ENCODE peak calls at places on chromosomes 11 and 22, in six cellular contexts. V is neuronal stem cell, Y is IMR-90, L is mesenchymal stem cell, U is H1, N is trophoblast cell. S is an unnamed sample.

GRCh38 chr22:36769541-36769940 is 6.4 kb downstream of the IFT27 start:
- DNase-seq in V (no peak), N (no peak), Y (no peak), L (no peak), U (no peak), S (no peak)

GRCh38 chr11:116605543-116605942 is 167.2 kb downstream of the BUD13 start:
- DNase-seq in U (peak), N (peak), Y (peak), V (peak), L (no peak), S (peak)

GRCh38 chr11:126137146-126137545 is 74.3 kb downstream of the RPUSD4 start:
- DNase-seq in Y (no peak), V (no peak), N (peak), L (peak), U (no peak), S (no peak)

GRCh38 chr11:13207270-13207664 is 70.3 kb upstream of the BMAL1 start:
- DNase-seq in L (no peak), N (no peak), V (no peak), Y (no peak), U (no peak), S (no peak)

GRCh38 chr22:20245577-20246367 is 22.3 kb downstream of the RTN4R start:
- DNase-seq in L (no peak), Y (no peak), N (no peak), U (no peak), V (no peak), S (no peak)

GRCh38 chr11:25225078-25225477 is 728.2 kb downstream of the LUZP2 start:
- DNase-seq in L (no peak), Y (no peak), V (no peak), U (no peak), N (no peak), S (no peak)

GRCh38 chr11:60310407-60310998 is 16.6 kb upstream of the MS4A6E start:
- DNase-seq in L (no peak), N (peak), Y (no peak), U (no peak), V (no peak), S (no peak)

GRCh38 chr22:30754971-30755759 is 60.5 kb downstream of the OSBP2 start:
- DNase-seq in V (peak), L (peak), N (peak), Y (peak), U (peak), S (peak)

GRCh38 chr22:38696606-38697005 is 4.1 kb downstream of the JOSD1 start:
- DNase-seq in V (no peak), Y (peak), N (peak), U (no peak), L (peak), S (no peak)

GRCh38 chr11:128692750-128693578 is 908 bp upstream of the FLI1 start:
- DNase-seq in V (no peak), N (peak), U (no peak), Y (no peak), L (peak), S (peak)

GRCh38 chr22:28822930-28823481 is 22.6 kb upstream of the XBP1 start:
- DNase-seq in U (no peak), L (no peak), V (peak), N (no peak), Y (no peak), S (no peak)

GRCh38 chr11:114479331-114479730 is 40.1 kb downstream of the REXO2 start:
- DNase-seq in L (peak), U (no peak), N (no peak), Y (peak), V (no peak), S (no peak)

GRCh38 chr11:62502030-62502730 is 44.4 kb downstream of the AHNAK start:
- DNase-seq in L (no peak), Y (no peak), U (no peak), V (no peak), N (no peak), S (no peak)

GRCh38 chr11:121293276-121293569 is 652 bp downstream of the SC5D start:
- DNase-seq in Y (peak), L (peak), N (no peak), U (no peak), V (no peak), S (no peak)

GRCh38 chr11:29962243-29962642 is 54.6 kb downstream of the KCNA4 start:
- DNase-seq in N (peak), U (peak), Y (no peak), V (no peak), L (no peak), S (peak)

GRCh38 chr22:30943368-30943767 is 25.2 kb downstream of the MORC2 start:
- DNase-seq in Y (no peak), L (no peak), U (no peak), V (no peak), N (no peak), S (no peak)

GRCh38 chr11:63508009-63508408 is 2.1 kb downstream of the LGALS12 start:
- DNase-seq in V (peak), N (no peak), Y (no peak), L (no peak), U (peak), S (peak)

GRCh38 chr22:37827056-37827455 is 3.9 kb downstream of the GALR3 start:
- DNase-seq in N (no peak), L (no peak), Y (no peak), U (no peak), V (no peak), S (no peak)

GRCh38 chr11:102288745-102289083 is 28.6 kb upstream of the BIRC3 start:
- DNase-seq in U (no peak), L (no peak), V (no peak), N (peak), Y (no peak), S (no peak)

GRCh38 chr11:46247090-46247489 is 30.4 kb upstream of the CREB3L1 start:
- DNase-seq in L (no peak), Y (no peak), U (no peak), N (no peak), V (no peak), S (no peak)

GRCh38 chr11:106733518-106734162 is 284.6 kb downstream of the GUCY1A2 start:
- DNase-seq in Y (no peak), U (no peak), L (no peak), N (peak), V (no peak), S (no peak)

GRCh38 chr11:64276653-64277431 is 7.6 kb downstream of the BAD start:
- DNase-seq in Y (no peak), L (no peak), U (no peak), N (peak), V (no peak), S (no peak)

GRCh38 chr11:124193221-124193945 is 10.2 kb downstream of the OR10D3 start:
- DNase-seq in V (no peak), N (no peak), Y (no peak), L (no peak), U (no peak), S (no peak)

GRCh38 chr11:75270896-75271415 is 30.4 kb downstream of the TPBGL start:
- DNase-seq in L (no peak), N (no peak), V (no peak), Y (peak), U (no peak), S (no peak)

GRCh38 chr11:113373306-113373705 is 14.3 kb upstream of the ANKK1 start:
- DNase-seq in U (no peak), L (peak), V (no peak), Y (peak), N (peak), S (no peak)

GRCh38 chr11:28860898-28861297 is 752.7 kb downstream of the METTL15 start:
- DNase-seq in V (no peak), N (no peak), U (no peak), Y (peak), L (peak), S (no peak)

GRCh38 chr11:128232588-128232987 is 354.8 kb downstream of the ETS1 start:
- DNase-seq in V (no peak), L (no peak), U (no peak), N (peak), Y (no peak), S (no peak)

GRCh38 chr22:34804588-34804987 is 261.4 kb upstream of the ISX start:
- DNase-seq in Y (no peak), N (no peak), L (no peak), U (no peak), V (no peak), S (peak)

GRCh38 chr11:85844439-85845051 is 10.6 kb upstream of the CCDC83 start:
- DNase-seq in N (peak), U (no peak), V (no peak), Y (peak), L (no peak), S (no peak)

GRCh38 chr11:122703541-122704272 is 48.2 kb downstream of the UBASH3B start:
- DNase-seq in U (no peak), V (no peak), L (no peak), N (peak), Y (no peak), S (no peak)

DNA sequence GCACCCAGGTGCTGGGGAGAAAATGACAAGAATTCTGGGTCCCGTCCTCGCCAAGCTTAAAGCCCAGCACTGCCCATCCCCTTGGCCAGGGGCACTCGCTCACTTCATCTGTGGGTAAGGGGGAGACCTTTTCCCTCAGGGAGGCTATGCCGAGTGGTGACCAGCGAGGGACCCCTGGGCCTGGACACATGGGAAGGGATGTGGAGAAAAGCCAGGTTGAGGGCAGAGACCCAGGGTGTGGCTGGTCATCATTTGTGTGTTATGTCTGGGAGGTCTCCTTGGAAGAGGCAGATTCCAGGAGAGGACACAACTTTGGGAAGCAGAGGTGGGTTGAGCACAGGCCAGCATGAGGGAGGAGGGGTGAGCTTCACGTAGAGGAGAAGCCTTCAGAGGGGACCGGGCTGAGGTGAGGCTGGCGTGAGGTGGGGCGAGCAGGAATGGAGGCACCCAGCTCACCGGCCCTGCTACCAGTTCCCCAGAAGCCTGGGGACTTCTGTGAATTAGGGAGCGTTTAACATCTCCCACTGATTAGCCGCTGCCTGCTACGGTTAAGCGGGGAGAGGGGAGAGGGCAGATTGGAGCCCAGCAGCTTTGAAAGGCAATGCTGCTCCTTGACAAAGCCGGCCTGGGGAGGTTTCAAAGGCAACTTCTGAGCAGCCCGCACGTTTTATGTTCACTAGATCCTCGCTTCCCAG is 25.8 kb upstream of the NECTIN1 start:
- DNase-seq in V (no peak), N (no peak), L (no peak), U (no peak), Y (no peak), S (no peak)
- H3K14ac ChIP-seq in V (no peak), N (no peak), L (no peak), U (no peak), Y (no peak), S (no peak)

GRCh38 chr11:71352748-71353147 is 95.4 kb downstream of the DHCR7 start:
- DNase-seq in Y (no peak), N (no peak), U (no peak), V (no peak), L (no peak), S (no peak)

GRCh38 chr11:71354394-71355105 is 93.6 kb downstream of the DHCR7 start:
- DNase-seq in U (no peak), Y (no peak), V (no peak), N (no peak), L (no peak), S (no peak)

GRCh38 chr11:71355266-71355665 is 92.9 kb downstream of the DHCR7 start:
- DNase-seq in V (no peak), N (no peak), U (no peak), L (peak), Y (peak), S (no peak)

GRCh38 chr11:71349627-71350026 is 97.2 kb upstream of the SHANK2 start:
- DNase-seq in V (no peak), L (no peak), U (no peak), N (no peak), Y (no peak), S (no peak)

DNA sequence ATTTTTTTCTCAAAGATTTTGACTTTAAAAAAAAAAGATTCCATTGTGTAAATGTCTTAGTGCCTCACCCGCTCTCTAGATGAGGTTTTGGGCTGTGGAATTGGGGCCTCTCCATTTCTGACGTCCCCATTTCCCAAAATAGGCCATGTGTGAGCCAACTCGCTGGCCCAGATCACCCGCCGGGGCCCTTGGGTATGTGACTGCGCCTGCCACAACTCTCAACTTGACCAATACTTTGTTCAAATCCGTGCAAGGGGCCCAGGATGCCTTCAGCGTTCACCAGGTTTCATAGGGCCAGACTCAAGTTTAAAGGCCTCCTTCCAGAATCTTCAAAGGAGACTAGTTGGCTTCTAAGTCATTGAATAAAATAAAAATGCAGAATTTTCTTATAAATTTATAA is 96.0 kb downstream of the DHCR7 start:
- DNase-seq in L (no peak), Y (no peak), N (no peak), U (no peak), V (no peak), S (no peak)
- H3K14ac ChIP-seq in L (no peak), Y (no peak), N (no peak), U (no peak), V (no peak), S (no peak)

GRCh38 chr11:1226981-1227550 is 4.2 kb downstream of the MUC5B start:
- DNase-seq in N (peak), V (no peak), L (no peak), U (no peak), Y (peak), S (peak)
- H3K14ac ChIP-seq in N (no peak), V (no peak), L (no peak), U (no peak), Y (no peak), S (no peak)

DNA sequence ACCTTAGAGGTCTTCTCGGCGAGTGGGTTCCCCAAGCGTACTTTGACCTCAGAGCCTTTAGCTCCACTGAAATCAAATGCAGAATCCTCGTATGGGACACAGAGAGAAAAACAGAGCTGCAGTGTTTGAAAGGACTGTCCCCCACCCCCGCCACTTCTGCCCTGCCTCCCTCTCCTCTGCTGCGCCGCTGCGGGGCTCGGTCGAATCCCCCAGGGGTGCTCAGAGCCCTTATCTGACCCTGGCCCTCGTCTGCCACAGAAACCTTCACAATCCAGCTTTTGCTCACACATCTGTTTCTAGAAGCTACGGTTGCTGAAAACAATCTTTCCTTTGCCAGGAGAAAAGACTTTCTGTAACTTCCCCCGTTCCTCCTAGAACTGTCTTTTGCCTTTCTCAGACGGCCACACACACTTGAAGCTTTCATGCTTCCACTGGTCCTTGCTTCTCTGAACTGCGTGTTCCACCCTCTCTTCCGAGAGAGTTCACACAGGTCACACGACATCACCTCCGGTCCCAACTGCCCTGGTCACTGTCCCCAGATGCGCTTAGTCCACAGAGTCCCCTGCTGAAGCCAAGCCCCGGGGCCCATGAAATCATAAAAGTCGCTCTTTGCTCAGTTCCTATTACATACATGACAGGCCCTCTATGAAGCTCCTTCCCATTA is 3.8 kb downstream of the SMIM35 start:
- DNase-seq in U (no peak), Y (no peak), N (no peak), V (no peak), L (no peak), S (no peak)
- H3K14ac ChIP-seq in U (no peak), Y (no peak), N (no peak), V (no peak), L (no peak), S (peak)

GRCh38 chr11:66881436-66881835 is 24.6 kb downstream of the LRFN4 start:
- DNase-seq in V (no peak), U (no peak), L (no peak), Y (no peak), N (no peak), S (no peak)

GRCh38 chr11:66880484-66881211 is 23.8 kb downstream of the LRFN4 start:
- DNase-seq in N (no peak), V (no peak), Y (peak), U (no peak), L (no peak), S (peak)

GRCh38 chr11:66883021-66883968 is 26.4 kb downstream of the LRFN4 start:
- DNase-seq in N (peak), L (peak), Y (peak), U (no peak), V (peak), S (peak)

GRCh38 chr11:66881927-66882452 is 25.1 kb downstream of the LRFN4 start:
- DNase-seq in Y (no peak), V (no peak), U (no peak), N (no peak), L (no peak), S (no peak)

GRCh38 chr11:66882540-66882939 is 25.7 kb downstream of the LRFN4 start:
- DNase-seq in L (no peak), N (no peak), Y (no peak), V (no peak), U (no peak), S (no peak)
- H3K14ac ChIP-seq in L (no peak), N (no peak), Y (no peak), V (peak), U (no peak), S (no peak)

GRCh38 chr11:43823316-43823715 is 57.3 kb upstream of the ALKBH3 start:
- DNase-seq in U (no peak), L (no peak), Y (no peak), V (no peak), N (peak), S (no peak)

GRCh38 chr11:43823851-43824250 is 56.8 kb upstream of the ALKBH3 start:
- DNase-seq in N (peak), Y (no peak), L (no peak), V (no peak), U (no peak), S (no peak)

GRCh38 chr11:43812471-43812870 is 68.2 kb upstream of the ALKBH3 start:
- DNase-seq in U (no peak), N (no peak), V (no peak), Y (no peak), L (no peak), S (no peak)

GRCh38 chr11:43819926-43820325 is 60.7 kb upstream of the ALKBH3 start:
- DNase-seq in V (no peak), U (no peak), N (no peak), L (no peak), Y (no peak), S (no peak)

DNA sequence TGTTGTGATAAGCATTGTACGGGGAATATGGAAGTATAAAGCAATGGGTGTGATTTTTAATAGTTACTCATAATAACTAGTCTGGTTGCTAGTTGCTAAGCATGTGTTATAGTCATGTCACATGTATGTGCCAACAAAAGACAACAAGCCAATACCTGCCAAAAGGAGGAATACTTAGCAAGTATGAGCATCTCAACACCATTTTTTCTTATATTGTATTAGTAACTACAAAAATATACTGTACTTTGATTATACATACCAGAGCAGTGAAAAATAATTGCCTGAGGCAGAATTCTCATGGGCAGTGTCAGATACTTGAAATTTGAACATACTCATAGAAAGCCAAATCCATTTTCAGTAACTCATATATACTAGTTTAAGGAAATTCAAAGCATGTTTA is 62.4 kb upstream of the ALKBH3 start:
- DNase-seq in U (no peak), N (peak), Y (peak), L (no peak), V (no peak), S (no peak)
- H3K14ac ChIP-seq in U (no peak), N (no peak), Y (no peak), L (no peak), V (no peak), S (no peak)

DNA sequence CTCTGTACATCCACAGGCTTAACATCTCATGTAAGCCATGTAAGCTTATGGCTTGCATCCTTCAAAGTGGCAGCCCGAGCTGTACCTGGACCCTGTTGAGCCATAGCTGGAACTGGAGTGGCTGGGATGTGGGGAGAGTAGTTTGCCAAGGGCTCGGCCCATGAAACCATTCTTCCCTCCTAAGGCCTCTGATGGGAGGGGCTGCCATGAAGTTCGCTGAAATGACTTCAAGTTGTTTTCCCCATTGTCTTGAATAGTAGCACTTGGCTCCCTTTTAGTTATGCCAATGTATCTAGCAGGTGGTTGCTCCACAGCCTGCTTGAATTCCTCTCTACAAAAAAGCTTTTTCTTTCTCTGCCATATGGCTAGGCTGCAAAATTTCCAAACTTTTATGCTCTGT is 5.2 kb upstream of the CHORDC1 start:
- DNase-seq in L (no peak), V (no peak), N (no peak), U (no peak), Y (no peak), S (peak)
- H3K14ac ChIP-seq in L (no peak), V (no peak), N (no peak), U (no peak), Y (no peak), S (no peak)

GRCh38 chr11:12043959-12044772 is 35.7 kb upstream of the DKK3 start:
- DNase-seq in L (peak), N (peak), V (peak), Y (peak), U (peak), S (peak)
- H3K14ac ChIP-seq in L (no peak), N (peak), V (no peak), Y (peak), U (no peak), S (no peak)

GRCh38 chr11:2612884-2613571 is 86.8 kb downstream of the KCNQ1OT1 start:
- DNase-seq in U (no peak), Y (peak), V (no peak), L (peak), N (peak), S (no peak)

GRCh38 chr11:2609345-2609744 is 90.4 kb downstream of the KCNQ1OT1 start:
- DNase-seq in V (no peak), U (no peak), N (no peak), Y (no peak), L (no peak), S (no peak)
- H3K14ac ChIP-seq in V (no peak), U (no peak), N (no peak), Y (no peak), L (no peak), S (no peak)